ENCODE peak calls at places on chromosomes 16 and 17, in five cellular contexts. T is endothelial cell of umbilical vein; M is activated naive CD8-positive, alpha-beta T cell treated with anti-CD3 and anti-CD28 coated beads, Interleukin-2, amount 50 U/mL, for 24 hours; Z is CD8-positive, alpha-beta T cell; B is HFF-Myc. W is an unnamed sample.

GRCh38 chr17:16872836-16873653 is 98.9 kb downstream of the TNFRSF13B start:
- DNase-seq in T (no peak), M (peak; percentile 66), Z (peak; percentile 48), B (no peak), W (no peak)

GRCh38 chr17:10286324-10286723 is 86.5 kb downstream of the MYH13 start:
- DNase-seq in T (no peak), M (no peak), Z (no peak), B (no peak), W (no peak)

GRCh38 chr17:80980397-80981061 is 11.1 kb upstream of the CHMP6 start:
- DNase-seq in T (no peak), M (no peak), Z (no peak), B (no peak), W (no peak)

GRCh38 chr16:82655315-82655714 is 28.5 kb downstream of the CDH13 start:
- DNase-seq in T (peak; percentile 81), M (peak; percentile 51), Z (peak; percentile 74), B (peak; percentile 91), W (no peak)

GRCh38 chr16:1745181-1745899 is 26.0 kb downstream of the NME3 start:
- DNase-seq in T (no peak), M (no peak), Z (no peak), B (no peak), W (no peak)

GRCh38 chr17:7408341-7408740 is 696 bp downstream of the NLGN2 start:
- DNase-seq in T (no peak), M (peak; percentile 36), Z (peak; percentile 66), B (no peak), W (no peak)

GRCh38 chr16:75341934-75342811 is 90.7 kb upstream of the BCAR1 start:
- DNase-seq in T (peak; percentile 99), M (no peak), Z (no peak), B (no peak), W (peak; percentile 55)

GRCh38 chr17:57570740-57571344 is 174.3 kb downstream of the CCDC182 start:
- DNase-seq in T (no peak), M (no peak), Z (no peak), B (no peak), W (no peak)

GRCh38 chr16:10935491-10935890 is 6.8 kb downstream of the DEXI start:
- DNase-seq in T (no peak), M (no peak), Z (no peak), B (no peak), W (no peak)

GRCh38 chr17:79925242-79925957 is 86.2 kb upstream of the CBX4 start:
- DNase-seq in T (no peak), M (no peak), Z (no peak), B (no peak), W (no peak)

GRCh38 chr17:38585056-38585804 is 20.5 kb downstream of the SRCIN1 start:
- DNase-seq in T (no peak), M (no peak), Z (no peak), B (no peak), W (no peak)

GRCh38 chr16:51148674-51149228 is 2.3 kb downstream of the SALL1 start:
- DNase-seq in T (no peak), M (no peak), Z (no peak), B (no peak), W (no peak)

GRCh38 chr17:70017112-70017511 is 57.9 kb upstream of the KCNJ16 start:
- DNase-seq in T (no peak), M (no peak), Z (no peak), B (no peak), W (no peak)

W was measured in smooth muscle cell of the brain vasculature.